ENCODE peak calls at places on chromosomes 4 and X, in seven cellular contexts. Z, P, S, G, Q, J and H are unnamed samples. For H3K4me1 and H3K27me3, the result is how much of the 10 kb centered on the place peaks cover.

GRCh38 chr4:25454491-25454890 is 77.4 kb downstream of the ANAPC4 start:
- DNase-seq in Z (no peak), P (no peak), S (no peak), G (no peak), Q (no peak), J (no peak), H (no peak)

GRCh38 chrX:17075004-17075403 is 128.5 kb downstream of the REPS2 start:
- DNase-seq in Z (no peak), P (no peak), S (no peak), G (no peak), Q (no peak), J (no peak), H (no peak)

GRCh38 chrX:1750267-1750666 is 135.4 kb downstream of the ASMT start:
- DNase-seq in Z (no peak), P (no peak), S (no peak), G (no peak), Q (no peak), J (no peak), H (no peak)

GRCh38 chr4:100790838-100791615 is 273.2 kb upstream of the EMCN start:
- DNase-seq in Z (no peak), P (peak), S (no peak), G (no peak), Q (no peak), J (no peak), H (no peak)

GRCh38 chrX:22063284-22063683 is 31.2 kb downstream of the PHEX start:
- DNase-seq in Z (no peak), P (peak), S (no peak), G (peak), Q (no peak), J (no peak), H (no peak)

GRCh38 chr4:7241587-7242125 is 49.3 kb downstream of the SORCS2 start:
- DNase-seq in Z (no peak), P (no peak), S (no peak), G (no peak), Q (no peak), J (no peak), H (no peak)

GRCh38 chrX:136189222-136189621 is 41.9 kb downstream of the FHL1 start:
- DNase-seq in Z (no peak), P (peak), S (no peak), G (peak), Q (no peak), J (no peak), H (no peak)

GRCh38 chr4:41432889-41433288 is 105.1 kb upstream of the LIMCH1 start:
- DNase-seq in Z (peak), P (no peak), S (no peak), G (peak), Q (peak), J (no peak), H (no peak)

GRCh38 chr4:112910109-112910736 is 139.2 kb upstream of the ANK2 start:
- DNase-seq in Z (peak), P (no peak), S (no peak), G (peak), Q (no peak), J (no peak), H (peak)

GRCh38 chr4:10879411-10880110 is 195.0 kb upstream of the CLNK start:
- DNase-seq in Z (peak), P (peak), S (no peak), G (no peak), Q (no peak), J (no peak), H (no peak)

GRCh38 chr4:1374706-1375045 is 27.7 kb downstream of the UVSSA start:
- DNase-seq in Z (no peak), P (no peak), S (no peak), G (no peak), Q (no peak), J (peak), H (peak)

GRCh38 chr4:67593741-67594175 is 35.2 kb downstream of the STAP1 start:
- DNase-seq in Z (peak), P (no peak), S (no peak), G (peak), Q (no peak), J (no peak), H (no peak)

GRCh38 chrX:70166601-70167590 is 10.4 kb upstream of the DGAT2L6 start:
- DNase-seq in Z (peak), P (no peak), S (no peak), G (peak), Q (no peak), J (no peak), H (peak)

GRCh38 chr4:75243570-75243969 is 270.6 kb downstream of the RCHY1 start:
- DNase-seq in Z (no peak), P (no peak), S (no peak), G (no peak), Q (no peak), J (no peak), H (no peak)

GRCh38 chrX:75746891-75747639 is 38.0 kb downstream of the MAGEE2 start:
- DNase-seq in Z (peak), P (peak), S (peak), G (peak), Q (peak), J (no peak), H (peak)

GRCh38 chr4:8394125-8394524 is 46.4 kb downstream of the ACOX3 start:
- DNase-seq in Z (peak), P (no peak), S (no peak), G (peak), Q (no peak), J (peak), H (peak)

GRCh38 chr4:89797117-89797516 is 39.8 kb downstream of the SNCA start:
- DNase-seq in Z (peak), P (no peak), S (no peak), G (peak), Q (no peak), J (no peak), H (no peak)

DNA sequence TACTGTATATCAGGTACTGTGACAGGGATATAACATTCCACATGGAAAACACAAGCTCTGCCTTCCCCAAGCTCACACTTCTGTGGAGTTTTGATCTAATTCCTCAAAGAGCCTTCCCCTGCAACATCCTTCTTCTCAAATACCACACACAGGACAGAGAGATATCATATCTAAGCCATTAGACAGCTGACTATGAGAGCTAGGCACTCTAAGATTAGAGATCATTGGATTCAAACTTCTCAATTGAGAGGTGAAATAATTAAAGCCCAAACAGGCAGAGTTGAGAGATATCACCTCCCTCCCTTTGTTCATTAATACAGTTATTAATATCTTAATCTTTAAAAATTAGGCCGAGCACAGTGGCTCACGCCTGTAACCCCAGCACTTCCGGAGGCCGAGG is 25.0 kb downstream of the TEC start:
- DNase-seq in Z (no peak), P (no peak), S (no peak), G (no peak), Q (no peak), J (no peak), H (no peak)
- H3K4me1 ChIP-seq in Z (under half), P (under half), S (under half), G (under half), Q (under half), J (under half), H (under half)

DNA sequence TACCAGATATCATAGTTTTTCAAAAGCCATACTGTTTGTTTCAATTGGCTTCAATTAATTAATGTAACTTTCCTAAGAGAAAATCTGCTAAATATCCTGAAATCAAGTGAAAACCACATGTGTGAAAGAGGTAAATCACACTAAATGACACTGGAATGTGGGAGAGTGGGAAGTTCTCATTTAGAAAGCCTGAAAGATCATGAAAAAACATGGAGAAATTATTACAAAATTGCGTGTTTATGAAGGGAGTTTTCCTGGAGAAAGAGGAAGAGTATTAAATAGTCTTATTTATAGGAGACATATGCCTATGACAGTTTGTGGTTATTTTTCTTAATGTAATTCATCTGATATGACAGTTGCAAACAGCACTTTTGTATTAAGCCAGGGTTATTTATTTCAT is 183.7 kb downstream of the DKK2 start:
- DNase-seq in Z (no peak), P (no peak), S (no peak), G (no peak), Q (no peak), J (no peak), H (no peak)
- H3K27me3 ChIP-seq in Z (under half), P (under half), S (under half), G (under half), Q (under half), J (under half), H (under half)

GRCh38 chr4:177574446-177574845 is 132.2 kb upstream of the AGA start:
- DNase-seq in Z (no peak), P (no peak), S (no peak), G (peak), Q (no peak), J (no peak), H (no peak)
- H3K4me1 ChIP-seq in Z (under half), P (under half), S (under half), G (under half), Q (under half), J (under half), H (under half)

GRCh38 chrX:129782706-129783105 is 3.0 kb downstream of the SASH3 start:
- DNase-seq in Z (no peak), P (no peak), S (no peak), G (no peak), Q (no peak), J (no peak), H (peak)

GRCh38 chrX:129781134-129782014 is 1.6 kb downstream of the SASH3 start:
- DNase-seq in Z (no peak), P (peak), S (peak), G (no peak), Q (no peak), J (no peak), H (peak)

GRCh38 chrX:129782015-129782495 is 2.3 kb downstream of the SASH3 start:
- DNase-seq in Z (no peak), P (no peak), S (no peak), G (no peak), Q (no peak), J (no peak), H (peak)

GRCh38 chrX:129785160-129785947 is 5.6 kb downstream of the SASH3 start:
- DNase-seq in Z (no peak), P (no peak), S (no peak), G (no peak), Q (no peak), J (peak), H (peak)

DNA sequence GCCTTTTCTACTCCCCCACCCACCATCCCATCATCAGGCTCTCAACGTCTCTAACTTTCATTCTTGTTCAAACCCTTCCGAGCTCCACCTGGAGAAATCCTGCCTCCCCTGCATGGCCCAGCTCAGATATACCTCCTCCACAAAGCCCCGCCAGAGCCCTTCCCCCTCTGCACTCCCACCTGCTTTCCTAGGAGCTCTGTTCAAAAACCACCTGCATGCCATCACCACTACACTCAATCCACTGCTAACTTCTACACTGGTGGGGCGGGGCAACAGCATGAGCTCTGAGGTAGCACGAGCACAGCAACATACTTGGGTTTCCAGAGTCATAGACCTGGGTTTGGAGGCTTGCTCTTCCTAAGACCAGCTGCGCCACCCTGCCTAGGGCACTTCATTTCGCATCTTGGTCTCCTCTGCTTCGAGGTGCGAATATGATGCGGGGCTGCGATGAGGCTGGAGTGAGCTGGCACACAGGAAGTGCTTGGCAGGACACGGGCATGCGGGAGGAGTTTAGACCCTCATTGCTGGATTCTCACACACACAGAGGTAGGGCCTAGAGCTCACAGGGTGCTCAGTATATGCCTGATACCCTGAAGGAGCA is 3.5 kb downstream of the SASH3 start:
- DNase-seq in Z (no peak), P (no peak), S (peak), G (no peak), Q (no peak), J (no peak), H (no peak)
- H3K27me3 ChIP-seq in Z (under half), P (under half), S (under half), G (under half), Q (under half), J (under half), H (under half)

DNA sequence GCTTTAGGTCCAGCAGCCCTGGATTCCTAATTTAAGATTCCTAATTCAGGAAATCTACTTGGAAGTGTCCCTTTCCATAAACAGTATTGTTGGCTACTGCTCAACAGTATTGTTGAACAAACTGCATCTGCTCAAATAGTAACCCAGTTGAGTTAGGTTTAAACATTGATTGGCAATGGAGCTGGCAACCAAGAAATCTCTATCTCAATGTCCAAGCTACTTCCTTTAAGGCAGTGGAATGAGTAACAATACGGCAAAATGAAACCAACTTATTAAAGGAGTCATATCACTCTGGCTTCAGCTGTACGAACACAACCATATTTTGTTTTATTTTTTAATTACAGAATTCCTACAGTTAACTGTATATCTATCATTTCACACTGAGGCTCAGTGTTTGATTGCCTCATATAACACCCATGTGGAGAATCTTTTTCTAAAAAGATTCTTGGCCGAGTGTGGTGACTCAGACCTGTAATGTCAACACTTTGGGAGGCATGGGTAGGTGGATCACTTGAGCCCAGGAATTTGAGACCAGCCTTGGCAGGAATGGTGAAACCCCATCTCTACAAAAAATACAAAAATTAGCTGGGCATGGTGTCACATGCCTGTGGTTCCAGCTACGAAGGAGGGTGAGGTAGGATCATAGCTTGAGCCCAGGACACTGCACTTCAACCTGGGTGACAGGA is 71.7 kb upstream of the IL13RA1 start:
- DNase-seq in Z (peak), P (no peak), S (no peak), G (peak), Q (no peak), J (no peak), H (no peak)
- H3K4me1 ChIP-seq in Z (under half), P (under half), S (under half), G (under half), Q (under half), J (under half), H (under half)

GRCh38 chrX:153867671-153868070 is 18.3 kb downstream of the L1CAM start:
- DNase-seq in Z (no peak), P (no peak), S (no peak), G (no peak), Q (no peak), J (no peak), H (peak)
- H3K27me3 ChIP-seq in Z (under half), P (under half), S (under half), G (under half), Q (under half), J (under half), H (under half)

GRCh38 chrX:19563327-19563726 is 48.0 kb upstream of the MAP3K15 start:
- DNase-seq in Z (no peak), P (no peak), S (peak), G (no peak), Q (no peak), J (no peak), H (no peak)
- H3K4me1 ChIP-seq in Z (under half), P (under half), S (under half), G (under half), Q (under half), J (under half), H (under half)